ENCODE peak calls at places on chromosomes 6 and 20, in seven cellular contexts. K is esophagus squamous epithelium; Q is NT2/D1; V is left lung; S is CD8-positive, alpha-beta memory T cell; F is ovary; C is body of pancreas. O is an unnamed sample.

GRCh38 chr6:117265425-117266266 is at the start of gene VGLL2:
- DNase-seq in V (peak; percentile 82), Q (no peak), F (no peak), K (no peak), C (peak; percentile 35), S (no peak), O (peak; percentile 87)

GRCh38 chr20:36399969-36400545 is 93.9 kb downstream of the DLGAP4 start:
- DNase-seq in K (no peak), S (no peak), F (no peak), V (no peak), Q (no peak), C (no peak), O (no peak)

GRCh38 chr6:96948631-96949030 is 24.1 kb downstream of the KLHL32 start:
- DNase-seq in F (no peak), K (no peak), C (no peak), V (no peak), Q (no peak), S (no peak), O (no peak)

GRCh38 chr6:169225887-169226286 is 27.8 kb downstream of the THBS2 start:
- DNase-seq in F (no peak), Q (no peak), V (no peak), K (no peak), C (no peak), S (no peak), O (no peak)

GRCh38 chr6:37776546-37776945 is 43.0 kb upstream of the ZFAND3 start:
- DNase-seq in K (no peak), F (no peak), V (no peak), Q (no peak), C (no peak), S (no peak), O (no peak)

GRCh38 chr6:129753422-129753821 is 43.4 kb upstream of the ARHGAP18 start:
- DNase-seq in C (peak; percentile 12), K (no peak), S (no peak), Q (no peak), V (no peak), F (no peak), O (no peak)

GRCh38 chr6:140201787-140202458 is 827.5 kb upstream of the CITED2 start:
- DNase-seq in K (no peak), C (no peak), Q (no peak), S (no peak), F (no peak), V (no peak), O (no peak)

GRCh38 chr6:46221221-46221793 is 50.5 kb upstream of the ENPP5 start:
- DNase-seq in V (no peak), K (no peak), S (peak; percentile 21), Q (peak; percentile 25), C (peak; percentile 13), F (no peak), O (peak; percentile 64)

GRCh38 chr6:150874184-150874583 is 8.7 kb downstream of the MTHFD1L start:
- DNase-seq in Q (no peak), S (no peak), K (no peak), C (no peak), V (no peak), F (no peak), O (no peak)

GRCh38 chr6:43575105-43575771 is 600 bp downstream of the XPO5 start:
- DNase-seq in Q (peak; percentile 5), K (no peak), V (peak; percentile 90), F (no peak), S (peak; percentile 0), C (no peak), O (peak; percentile 73)

GRCh38 chr6:144897441-144897921 is 612.3 kb downstream of the UTRN start:
- DNase-seq in C (no peak), K (no peak), V (no peak), F (no peak), S (no peak), Q (no peak), O (no peak)

GRCh38 chr20:10745790-10746189 is 72.0 kb upstream of the JAG1 start:
- DNase-seq in F (no peak), V (no peak), C (no peak), S (no peak), K (no peak), Q (no peak), O (no peak)

GRCh38 chr6:113969888-113970807 is 800 bp downstream of the HDAC2 start:
- DNase-seq in C (peak; percentile 60), F (peak; percentile 47), K (no peak), V (peak; percentile 93), S (peak; percentile 51), Q (no peak), O (peak; percentile 80)

GRCh38 chr6:144148891-144149290 is 1.4 kb upstream of the STX11 start:
- DNase-seq in V (no peak), Q (no peak), S (no peak), C (no peak), K (no peak), F (no peak), O (no peak)

GRCh38 chr6:13453771-13454251 is 33.6 kb downstream of the GFOD1 start:
- DNase-seq in Q (no peak), F (no peak), S (no peak), V (no peak), C (no peak), K (no peak), O (no peak)

GRCh38 chr6:24376875-24377274 is 19.0 kb upstream of the DCDC2 start:
- DNase-seq in Q (no peak), F (no peak), S (no peak), C (no peak), V (no peak), K (no peak), O (no peak)

GRCh38 chr6:142671791-142672190 is 273.2 kb downstream of the HIVEP2 start:
- DNase-seq in V (no peak), S (no peak), Q (no peak), C (no peak), K (no peak), F (no peak), O (no peak)

GRCh38 chr6:40398034-40398679 is 189.0 kb downstream of the LRFN2 start:
- DNase-seq in V (no peak), F (no peak), Q (no peak), K (no peak), S (no peak), C (no peak), O (no peak)

GRCh38 chr6:14029605-14030004 is 88.0 kb upstream of the CD83 start:
- DNase-seq in F (no peak), C (no peak), K (no peak), V (no peak), Q (no peak), S (no peak), O (no peak)

GRCh38 chr20:10672579-10673127 is 1.1 kb downstream of the JAG1 start:
- DNase-seq in Q (no peak), V (peak; percentile 92), C (peak; percentile 70), F (peak; percentile 47), S (peak; percentile 19), K (no peak), O (peak; percentile 58)

GRCh38 chr6:35140991-35141720 is at the start of gene TCP11:
- DNase-seq in C (no peak), V (peak; percentile 82), Q (no peak), F (peak; percentile 29), K (no peak), S (no peak), O (no peak)

GRCh38 chr6:83860347-83860731 is 850 bp downstream of the CYB5R4 start:
- DNase-seq in C (no peak), K (no peak), F (no peak), Q (no peak), V (no peak), S (no peak), O (no peak)

GRCh38 chr6:44699082-44699481 is 311.6 kb downstream of the CDC5L start:
- DNase-seq in Q (no peak), V (no peak), F (no peak), S (no peak), K (no peak), C (no peak), O (no peak)

DNA sequence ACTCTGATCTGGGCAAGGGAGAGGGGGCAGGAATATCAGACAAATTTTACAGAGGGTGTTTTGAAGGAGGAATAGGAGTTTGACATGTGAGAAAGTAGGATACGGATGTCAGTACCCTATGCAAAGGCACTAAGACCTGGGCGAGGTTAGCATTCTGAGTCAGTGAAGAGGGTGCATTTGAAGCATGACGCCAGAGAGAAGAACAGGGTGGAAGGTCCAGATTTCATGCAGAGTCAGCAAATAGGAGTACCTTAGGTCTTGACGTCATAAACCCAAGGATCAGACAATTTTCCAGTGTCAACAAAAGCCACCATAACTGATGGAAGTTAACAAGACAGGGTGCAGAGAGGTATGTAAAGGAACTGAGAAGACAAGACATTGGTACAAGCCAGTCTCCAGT is 839.2 kb downstream of the KIF16B start:
- DNase-seq in V (no peak), K (no peak), Q (no peak), C (no peak), F (no peak), S (no peak), O (no peak)
- H3K9me3 ChIP-seq in V (peaks cover 6% of the 10 kb centered on the region), K (no peaks in the 10 kb centered on the region), Q (no peaks in the 10 kb centered on the region), C (no peaks in the 10 kb centered on the region), F (no peaks in the 10 kb centered on the region), S (no peaks in the 10 kb centered on the region), O (no peaks in the 10 kb centered on the region)

GRCh38 chr6:118578617-118579016 is 30.5 kb downstream of the PLN start:
- DNase-seq in C (no peak), F (no peak), S (no peak), V (no peak), Q (no peak), K (no peak), O (no peak)
- H3K9me3 ChIP-seq in C (no peaks in the 10 kb centered on the region), F (peaks cover 10% of the 10 kb centered on the region), S (peaks cover 21% of the 10 kb centered on the region), V (peaks cover 62% of the 10 kb centered on the region), Q (peaks cover 66% of the 10 kb centered on the region), K (peaks cover 45% of the 10 kb centered on the region), O (no peaks in the 10 kb centered on the region)

GRCh38 chr6:132749111-132749510 is 8.6 kb downstream of the VNN2 start:
- DNase-seq in S (no peak), V (no peak), C (peak; percentile 28), F (no peak), Q (no peak), K (no peak), O (no peak)
- H3K9me3 ChIP-seq in S (no peaks in the 10 kb centered on the region), V (no peaks in the 10 kb centered on the region), C (no peaks in the 10 kb centered on the region), F (no peaks in the 10 kb centered on the region), Q (no peaks in the 10 kb centered on the region), K (no peaks in the 10 kb centered on the region), O (no peaks in the 10 kb centered on the region)

GRCh38 chr20:64129146-64129782 is 21.9 kb upstream of the NPBWR2 start:
- DNase-seq in S (no peak), C (no peak), V (peak; percentile 61), F (no peak), K (no peak), Q (no peak), O (no peak)
- H3K9me3 ChIP-seq in S (no peaks in the 10 kb centered on the region), C (no peaks in the 10 kb centered on the region), V (no peaks in the 10 kb centered on the region), F (no peaks in the 10 kb centered on the region), K (no peaks in the 10 kb centered on the region), Q (no peaks in the 10 kb centered on the region), O (no peaks in the 10 kb centered on the region)

GRCh38 chr20:31410011-31410410 is 4.0 kb upstream of the DEFB121 start:
- DNase-seq in K (no peak), S (no peak), F (no peak), C (no peak), Q (no peak), V (no peak), O (no peak)
- H3K9me3 ChIP-seq in K (no peaks in the 10 kb centered on the region), S (no peaks in the 10 kb centered on the region), F (no peaks in the 10 kb centered on the region), C (no peaks in the 10 kb centered on the region), Q (no peaks in the 10 kb centered on the region), V (no peaks in the 10 kb centered on the region), O (peaks cover 6% of the 10 kb centered on the region)

GRCh38 chr20:62103508-62104233 is 18.6 kb upstream of the LSM14B start:
- DNase-seq in C (no peak), F (no peak), V (peak; percentile 74), Q (no peak), S (no peak), K (no peak), O (no peak)
- H3K9me3 ChIP-seq in C (peaks cover 16% of the 10 kb centered on the region), F (peaks cover 12% of the 10 kb centered on the region), V (peaks cover 63% of the 10 kb centered on the region), Q (peaks cover 31% of the 10 kb centered on the region), S (peaks cover 27% of the 10 kb centered on the region), K (peaks cover 51% of the 10 kb centered on the region), O (no peaks in the 10 kb centered on the region)